ENCODE peak calls at places on chromosome X, in nine cellular contexts. H is ACHN; S is NCI-H2171; I is aorta; Y is uterus; C is WTC11; P is activated CD4-positive, alpha-beta T cell treated with anti-CD3 and anti-CD28 coated beads for 1 hour; Z is AML-193; G is AG04450. R is an unnamed sample.
A peak's percentile ranks its signal among the peaks of the same experiment; 100 is the strongest.

GRCh38 chrX:108306086-108306485 is 132.1 kb downstream of the COL4A6 start:
- DNase-seq in C (no peak), H (no peak), Z (no peak), I (no peak), Y (no peak), G (no peak), S (no peak), P (no peak), R (no peak)

GRCh38 chrX:18885317-18886004 is 98.5 kb downstream of the PHKA2 start:
- DNase-seq in G (no peak), C (no peak), H (no peak), S (no peak), Z (no peak), I (peak; percentile 80), Y (peak; percentile 41), P (no peak), R (no peak)

GRCh38 chrX:150842198-150842553 is 56.3 kb downstream of the CD99L2 start:
- DNase-seq in G (no peak), Z (no peak), C (no peak), Y (no peak), I (no peak), S (no peak), P (no peak), H (no peak), R (peak; percentile 55)

GRCh38 chrX:11138498-11139390 is 27.6 kb downstream of the HCCS start:
- DNase-seq in Y (no peak), S (no peak), I (peak; percentile 77), Z (no peak), H (no peak), C (no peak), P (no peak), G (no peak), R (peak; percentile 46)

GRCh38 chrX:17474892-17475291 is 99.9 kb downstream of the NHS start:
- DNase-seq in C (no peak), G (no peak), Z (no peak), Y (no peak), S (no peak), I (no peak), P (no peak), H (peak; percentile 1), R (no peak)

GRCh38 chrX:19746919-19747671 is 140.3 kb downstream of the SH3KBP1 start:
- DNase-seq in G (no peak), I (no peak), S (no peak), H (no peak), P (no peak), C (no peak), Z (no peak), Y (no peak), R (no peak)

GRCh38 chrX:108484251-108484650 is 44.6 kb downstream of the COL4A5 start:
- DNase-seq in C (no peak), S (no peak), H (no peak), G (no peak), P (no peak), I (no peak), Y (no peak), Z (no peak), R (no peak)

GRCh38 chrX:26613951-26614350 is 398.0 kb downstream of the MAGEB5 start:
- DNase-seq in Y (no peak), I (no peak), H (no peak), P (no peak), C (no peak), G (no peak), Z (no peak), S (no peak), R (no peak)

GRCh38 chrX:25968920-25969319 is 169.2 kb upstream of the MAGEB18 start:
- DNase-seq in Z (no peak), C (peak; percentile 67), H (peak; percentile 33), S (no peak), P (no peak), G (peak; percentile 1), Y (no peak), I (peak; percentile 47), R (no peak)

GRCh38 chrX:44843318-44843702 is 511 bp upstream of the DUSP21 start:
- DNase-seq in I (no peak), Z (no peak), H (no peak), S (no peak), P (no peak), C (no peak), G (no peak), Y (no peak), R (no peak)